ENCODE peak calls at places on chromosome 17, in seven cellular contexts. One of them, this sample, is unnamed.
A peak's percentile ranks its signal among the peaks of the same experiment; 100 is the strongest.

GRCh38 chr17:73801455-73802100 is 157.3 kb upstream of the SDK2 start:
- DNase-seq in ovary: no peak
- DNase-seq in cardiac muscle cell: no peak
- DNase-seq in MM.1S: no peak
- DNase-seq in GM23338: no peak
- DNase-seq in psoas muscle: no peak
- DNase-seq in neural progenitor cell: no peak
- DNase-seq in this sample: no peak

GRCh38 chr17:80855968-80856862 is 135.4 kb upstream of the CHMP6 start:
- DNase-seq in ovary: no peak
- DNase-seq in cardiac muscle cell: no peak
- DNase-seq in MM.1S: no peak
- DNase-seq in GM23338: no peak
- DNase-seq in psoas muscle: peak; percentile 91
- DNase-seq in neural progenitor cell: no peak
- DNase-seq in this sample: peak; percentile 90

GRCh38 chr17:80866050-80866793 is 125.4 kb upstream of the CHMP6 start:
- DNase-seq in ovary: peak; percentile 74
- DNase-seq in cardiac muscle cell: peak; percentile 67
- DNase-seq in MM.1S: peak; percentile 54
- DNase-seq in GM23338: peak; percentile 77
- DNase-seq in psoas muscle: peak; percentile 82
- DNase-seq in neural progenitor cell: peak; percentile 76
- DNase-seq in this sample: peak; percentile 83

GRCh38 chr17:16954541-16954940 is 17.4 kb downstream of the TNFRSF13B start:
- DNase-seq in ovary: no peak
- DNase-seq in cardiac muscle cell: no peak
- DNase-seq in MM.1S: no peak
- DNase-seq in GM23338: no peak
- DNase-seq in psoas muscle: no peak
- DNase-seq in neural progenitor cell: no peak
- DNase-seq in this sample: peak; percentile 20

GRCh38 chr17:27982688-27983087 is 59.8 kb upstream of the NLK start:
- DNase-seq in ovary: no peak
- DNase-seq in cardiac muscle cell: no peak
- DNase-seq in MM.1S: no peak
- DNase-seq in GM23338: no peak
- DNase-seq in psoas muscle: no peak
- DNase-seq in neural progenitor cell: no peak
- DNase-seq in this sample: no peak

GRCh38 chr17:82244413-82245140 is 15.7 kb downstream of the SLC16A3 start:
- DNase-seq in ovary: no peak
- DNase-seq in cardiac muscle cell: no peak
- DNase-seq in MM.1S: no peak
- DNase-seq in GM23338: no peak
- DNase-seq in psoas muscle: peak; percentile 59
- DNase-seq in neural progenitor cell: no peak
- DNase-seq in this sample: peak; percentile 69

GRCh38 chr17:78284146-78284545 is 52.7 kb downstream of the TMEM235 start:
- DNase-seq in ovary: no peak
- DNase-seq in cardiac muscle cell: no peak
- DNase-seq in MM.1S: no peak
- DNase-seq in GM23338: no peak
- DNase-seq in psoas muscle: no peak
- DNase-seq in neural progenitor cell: no peak
- DNase-seq in this sample: no peak

GRCh38 chr17:76191891-76192290 is 48.4 kb downstream of the RNF157 start:
- DNase-seq in ovary: no peak
- DNase-seq in cardiac muscle cell: no peak
- DNase-seq in MM.1S: peak; percentile 90
- DNase-seq in GM23338: no peak
- DNase-seq in psoas muscle: no peak
- DNase-seq in neural progenitor cell: no peak
- DNase-seq in this sample: no peak

GRCh38 chr17:48478224-48479013 is 48.4 kb upstream of the SKAP1 start:
- DNase-seq in ovary: no peak
- DNase-seq in cardiac muscle cell: no peak
- DNase-seq in MM.1S: peak; percentile 86
- DNase-seq in GM23338: no peak
- DNase-seq in psoas muscle: no peak
- DNase-seq in neural progenitor cell: no peak
- DNase-seq in this sample: no peak

GRCh38 chr17:79114455-79115301 is 40.1 kb downstream of the ENGASE start:
- DNase-seq in ovary: no peak
- DNase-seq in cardiac muscle cell: peak; percentile 47
- DNase-seq in MM.1S: no peak
- DNase-seq in GM23338: no peak
- DNase-seq in psoas muscle: peak; percentile 68
- DNase-seq in neural progenitor cell: peak; percentile 73
- DNase-seq in this sample: peak; percentile 83

GRCh38 chr17:61447358-61447757 is 4.9 kb upstream of the TBX4 start:
- DNase-seq in ovary: no peak
- DNase-seq in cardiac muscle cell: no peak
- DNase-seq in MM.1S: no peak
- DNase-seq in GM23338: no peak
- DNase-seq in psoas muscle: no peak
- DNase-seq in neural progenitor cell: no peak
- DNase-seq in this sample: no peak

GRCh38 chr17:21061971-21062526 is 19.2 kb upstream of the USP22 start:
- DNase-seq in ovary: no peak
- DNase-seq in cardiac muscle cell: no peak
- DNase-seq in MM.1S: no peak
- DNase-seq in GM23338: no peak
- DNase-seq in psoas muscle: no peak
- DNase-seq in neural progenitor cell: no peak
- DNase-seq in this sample: no peak

GRCh38 chr17:61338000-61338864 is 61.4 kb upstream of the TBX2 start:
- DNase-seq in ovary: no peak
- DNase-seq in cardiac muscle cell: no peak
- DNase-seq in MM.1S: no peak
- DNase-seq in GM23338: no peak
- DNase-seq in psoas muscle: no peak
- DNase-seq in neural progenitor cell: no peak
- DNase-seq in this sample: no peak

GRCh38 chr17:32854177-32854576 is 22.7 kb downstream of the MYO1D start:
- DNase-seq in ovary: no peak
- DNase-seq in cardiac muscle cell: no peak
- DNase-seq in MM.1S: no peak
- DNase-seq in GM23338: peak; percentile 35
- DNase-seq in psoas muscle: no peak
- DNase-seq in neural progenitor cell: no peak
- DNase-seq in this sample: no peak

GRCh38 chr17:57211010-57211411 is 45.3 kb upstream of the MSI2 start:
- DNase-seq in ovary: no peak
- DNase-seq in cardiac muscle cell: no peak
- DNase-seq in MM.1S: no peak
- DNase-seq in GM23338: no peak
- DNase-seq in psoas muscle: no peak
- DNase-seq in neural progenitor cell: no peak
- DNase-seq in this sample: no peak

GRCh38 chr17:79401704-79402075 is 209.2 kb downstream of the RBFOX3 start:
- DNase-seq in ovary: no peak
- DNase-seq in cardiac muscle cell: no peak
- DNase-seq in MM.1S: no peak
- DNase-seq in GM23338: no peak
- DNase-seq in psoas muscle: no peak
- DNase-seq in neural progenitor cell: no peak
- DNase-seq in this sample: no peak

GRCh38 chr17:65628637-65629036 is 67.2 kb upstream of the AXIN2 start:
- DNase-seq in ovary: no peak
- DNase-seq in cardiac muscle cell: no peak
- DNase-seq in MM.1S: no peak
- DNase-seq in GM23338: no peak
- DNase-seq in psoas muscle: no peak
- DNase-seq in neural progenitor cell: no peak
- DNase-seq in this sample: no peak

GRCh38 chr17:47699536-47699840 is 5.5 kb downstream of the TBKBP1 start:
- DNase-seq in ovary: no peak
- DNase-seq in cardiac muscle cell: no peak
- DNase-seq in MM.1S: no peak
- DNase-seq in GM23338: no peak
- DNase-seq in psoas muscle: no peak
- DNase-seq in neural progenitor cell: no peak
- DNase-seq in this sample: no peak

GRCh38 chr17:49379926-49380325 is 17.9 kb upstream of the ZNF652 start:
- DNase-seq in ovary: no peak
- DNase-seq in cardiac muscle cell: no peak
- DNase-seq in MM.1S: no peak
- DNase-seq in GM23338: no peak
- DNase-seq in psoas muscle: no peak
- DNase-seq in neural progenitor cell: no peak
- DNase-seq in this sample: no peak

GRCh38 chr17:75455896-75456416 is 479 bp upstream of the TMEM94 start:
- DNase-seq in ovary: no peak
- DNase-seq in cardiac muscle cell: no peak
- DNase-seq in MM.1S: no peak
- DNase-seq in GM23338: no peak
- DNase-seq in psoas muscle: peak; percentile 62
- DNase-seq in neural progenitor cell: no peak
- DNase-seq in this sample: no peak

GRCh38 chr17:8075574-8076342 is 11.8 kb downstream of the ALOX12B start:
- DNase-seq in ovary: no peak
- DNase-seq in cardiac muscle cell: no peak
- DNase-seq in MM.1S: no peak
- DNase-seq in GM23338: no peak
- DNase-seq in psoas muscle: no peak
- DNase-seq in neural progenitor cell: no peak
- DNase-seq in this sample: no peak

GRCh38 chr17:78970834-78971763 is 8.6 kb downstream of the LGALS3BP start:
- DNase-seq in ovary: peak; percentile 89
- DNase-seq in cardiac muscle cell: peak; percentile 88
- DNase-seq in MM.1S: peak; percentile 78
- DNase-seq in GM23338: peak; percentile 94
- DNase-seq in psoas muscle: peak; percentile 89
- DNase-seq in neural progenitor cell: peak; percentile 84
- DNase-seq in this sample: peak; percentile 92

GRCh38 chr17:54980372-54980771 is 11.8 kb downstream of the STXBP4 start:
- DNase-seq in ovary: no peak
- DNase-seq in cardiac muscle cell: no peak
- DNase-seq in MM.1S: no peak
- DNase-seq in GM23338: peak; percentile 11
- DNase-seq in psoas muscle: no peak
- DNase-seq in neural progenitor cell: no peak
- DNase-seq in this sample: no peak

GRCh38 chr17:57666946-57667345 is 78.2 kb downstream of the CCDC182 start:
- DNase-seq in ovary: peak; percentile 21
- DNase-seq in cardiac muscle cell: no peak
- DNase-seq in MM.1S: no peak
- DNase-seq in GM23338: no peak
- DNase-seq in psoas muscle: no peak
- DNase-seq in neural progenitor cell: no peak
- DNase-seq in this sample: peak; percentile 46

GRCh38 chr17:19660219-19660870 is 11.8 kb downstream of the ALDH3A2 start:
- DNase-seq in ovary: no peak
- DNase-seq in cardiac muscle cell: no peak
- DNase-seq in MM.1S: no peak
- DNase-seq in GM23338: no peak
- DNase-seq in psoas muscle: no peak
- DNase-seq in neural progenitor cell: no peak
- DNase-seq in this sample: no peak

GRCh38 chr17:82106697-82107305 is 8.8 kb upstream of the FASN start:
- DNase-seq in ovary: no peak
- DNase-seq in cardiac muscle cell: no peak
- DNase-seq in MM.1S: no peak
- DNase-seq in GM23338: no peak
- DNase-seq in psoas muscle: peak; percentile 82
- DNase-seq in neural progenitor cell: no peak
- DNase-seq in this sample: peak; percentile 61

GRCh38 chr17:36741019-36741902 is 139.9 kb downstream of the MRM1 start:
- DNase-seq in ovary: no peak
- DNase-seq in cardiac muscle cell: no peak
- DNase-seq in MM.1S: no peak
- DNase-seq in GM23338: no peak
- DNase-seq in psoas muscle: no peak
- DNase-seq in neural progenitor cell: no peak
- DNase-seq in this sample: no peak
- H3K4me1 ChIP-seq in ovary: no peaks in the 10 kb centered on the region
- H3K4me1 ChIP-seq in cardiac muscle cell: peaks cover 3% of the 10 kb centered on the region
- H3K4me1 ChIP-seq in MM.1S: no peaks in the 10 kb centered on the region
- H3K4me1 ChIP-seq in GM23338: peaks cover 11% of the 10 kb centered on the region
- H3K4me1 ChIP-seq in psoas muscle: no peaks in the 10 kb centered on the region
- H3K4me1 ChIP-seq in neural progenitor cell: peaks cover 10% of the 10 kb centered on the region
- H3K4me1 ChIP-seq in this sample: no peaks in the 10 kb centered on the region

GRCh38 chr17:39866013-39866730 is 1.8 kb upstream of the ZPBP2 start:
- DNase-seq in ovary: no peak
- DNase-seq in cardiac muscle cell: no peak
- DNase-seq in MM.1S: no peak
- DNase-seq in GM23338: no peak
- DNase-seq in psoas muscle: no peak
- DNase-seq in neural progenitor cell: no peak
- DNase-seq in this sample: no peak
- H3K36me3 ChIP-seq in ovary: no peaks in the 10 kb centered on the region
- H3K36me3 ChIP-seq in cardiac muscle cell: no peaks in the 10 kb centered on the region
- H3K36me3 ChIP-seq in MM.1S: no peaks in the 10 kb centered on the region
- H3K36me3 ChIP-seq in GM23338: no peaks in the 10 kb centered on the region
- H3K36me3 ChIP-seq in psoas muscle: no peaks in the 10 kb centered on the region
- H3K36me3 ChIP-seq in neural progenitor cell: no peaks in the 10 kb centered on the region
- H3K36me3 ChIP-seq in this sample: no peaks in the 10 kb centered on the region

GRCh38 chr17:39753514-39754160 is 15.9 kb downstream of the GRB7 start:
- DNase-seq in ovary: no peak
- DNase-seq in cardiac muscle cell: no peak
- DNase-seq in MM.1S: peak; percentile 60
- DNase-seq in GM23338: peak; percentile 69
- DNase-seq in psoas muscle: peak; percentile 79
- DNase-seq in neural progenitor cell: peak; percentile 69
- DNase-seq in this sample: peak; percentile 79
- H3K4me1 ChIP-seq in ovary: no peaks in the 10 kb centered on the region
- H3K4me1 ChIP-seq in cardiac muscle cell: peaks cover 18% of the 10 kb centered on the region
- H3K4me1 ChIP-seq in MM.1S: peaks cover 44% of the 10 kb centered on the region
- H3K4me1 ChIP-seq in GM23338: peaks cover 20% of the 10 kb centered on the region
- H3K4me1 ChIP-seq in psoas muscle: no peaks in the 10 kb centered on the region
- H3K4me1 ChIP-seq in neural progenitor cell: peaks cover 4% of the 10 kb centered on the region
- H3K4me1 ChIP-seq in this sample: no peaks in the 10 kb centered on the region

DNA sequence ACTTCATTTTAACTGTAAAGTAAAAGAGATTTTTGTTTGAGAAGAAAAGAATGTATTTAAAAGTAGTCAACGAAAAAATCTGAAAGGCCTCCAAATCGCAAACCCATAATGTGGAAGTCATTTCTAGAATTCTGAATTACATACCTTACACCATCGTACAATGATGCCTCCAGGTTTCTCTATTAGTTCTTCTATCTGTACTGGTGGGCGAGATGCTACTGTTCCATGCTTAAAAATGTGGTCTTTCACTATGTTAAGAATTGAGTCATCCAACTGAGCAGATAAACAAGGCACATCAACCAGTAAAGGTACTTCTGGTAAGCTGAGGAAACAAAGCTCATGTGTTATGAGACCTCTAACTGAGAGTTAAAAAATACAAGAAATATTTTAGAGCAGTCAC is 28.5 kb downstream of the CRLF3 start:
- DNase-seq in ovary: no peak
- DNase-seq in cardiac muscle cell: no peak
- DNase-seq in MM.1S: no peak
- DNase-seq in GM23338: no peak
- DNase-seq in psoas muscle: no peak
- DNase-seq in neural progenitor cell: no peak
- DNase-seq in this sample: no peak
- H3K36me3 ChIP-seq in ovary: no peaks in the 10 kb centered on the region
- H3K36me3 ChIP-seq in cardiac muscle cell: peaks cover 41% of the 10 kb centered on the region
- H3K36me3 ChIP-seq in MM.1S: no peaks in the 10 kb centered on the region
- H3K36me3 ChIP-seq in GM23338: peaks cover 27% of the 10 kb centered on the region
- H3K36me3 ChIP-seq in psoas muscle: peaks cover 81% of the 10 kb centered on the region
- H3K36me3 ChIP-seq in neural progenitor cell: peaks cover 13% of the 10 kb centered on the region
- H3K36me3 ChIP-seq in this sample: peaks cover 65% of the 10 kb centered on the region

This sample was measured in sigmoid colon.